ENCODE peak calls at places on chromosomes 11 and 22, in five cellular contexts. N is naive thymus-derived CD8-positive, alpha-beta T cell; B is stomach; Z is GM04503; V is SW480. T is an unnamed sample.

GRCh38 chr11:95912902-95913560 is 10.9 kb downstream of the MTMR2 start:
- DNase-seq in Z (peak), V (no peak), N (no peak), B (no peak), T (peak)

GRCh38 chr11:11512502-11512901 is 109.3 kb downstream of the GALNT18 start:
- DNase-seq in V (no peak), N (no peak), B (no peak), Z (no peak), T (no peak)

GRCh38 chr11:93895106-93895862 is 44.9 kb upstream of the VSTM5 start:
- DNase-seq in Z (peak), V (peak), B (no peak), N (peak), T (peak)

GRCh38 chr11:134261626-134262488 is 8.5 kb downstream of the ACAD8 start:
- DNase-seq in Z (no peak), B (no peak), N (peak), V (no peak), T (no peak)

GRCh38 chr11:65918211-65919150 is at the start of gene C11orf68:
- DNase-seq in B (peak), N (no peak), V (peak), Z (no peak), T (no peak)

GRCh38 chr11:109697140-109697843 is 275.3 kb downstream of the C11orf87 start:
- DNase-seq in V (peak), Z (peak), B (no peak), N (no peak), T (peak)

GRCh38 chr11:21472256-21472655 is 720.6 kb upstream of the ANO5 start:
- DNase-seq in V (no peak), Z (no peak), N (no peak), B (no peak), T (no peak)

GRCh38 chr11:1765871-1766718 is 2.4 kb upstream of the CTSD start:
- DNase-seq in Z (no peak), N (no peak), B (no peak), V (no peak), T (no peak)

GRCh38 chr11:14980854-14981253 is 8.7 kb upstream of the CALCA start:
- DNase-seq in V (no peak), N (no peak), Z (peak), B (no peak), T (peak)

GRCh38 chr11:111355956-111356659 is 23.0 kb downstream of the POU2AF1 start:
- DNase-seq in B (no peak), Z (no peak), N (no peak), V (no peak), T (no peak)

GRCh38 chr22:40499187-40499753 is 128.9 kb downstream of the SGSM3 start:
- DNase-seq in B (peak), Z (peak), N (no peak), V (peak), T (peak)

GRCh38 chr11:130070829-130071205 is 1.1 kb downstream of the APLP2 start:
- DNase-seq in N (no peak), B (no peak), V (peak), Z (no peak), T (no peak)

GRCh38 chr11:44589301-44589700 is 23.8 kb downstream of the CD82 start:
- DNase-seq in B (no peak), N (no peak), Z (peak), V (no peak), T (no peak)

GRCh38 chr11:610146-610801 is 5.5 kb downstream of the IRF7 start:
- DNase-seq in N (no peak), V (no peak), B (no peak), Z (no peak), T (no peak)

GRCh38 chr22:50293441-50294318 is 13.8 kb downstream of the PLXNB2 start:
- DNase-seq in B (peak), V (peak), Z (no peak), N (no peak), T (peak)

GRCh38 chr22:20090730-20091240 is 10.7 kb downstream of the DGCR8 start:
- DNase-seq in V (no peak), N (no peak), B (no peak), Z (no peak), T (no peak)

GRCh38 chr22:32701021-32701420 is 100.5 kb upstream of the TIMP3 start:
- DNase-seq in Z (no peak), V (no peak), N (no peak), B (no peak), T (peak)

GRCh38 chr11:6404341-6405038 is 14.2 kb downstream of the SMPD1 start:
- DNase-seq in Z (no peak), B (no peak), V (no peak), N (peak), T (no peak)

GRCh38 chr22:36151006-36151595 is 9.5 kb downstream of the APOL3 start:
- DNase-seq in V (no peak), B (no peak), Z (no peak), N (no peak), T (no peak)

GRCh38 chr11:46436113-46436512 is 44.5 kb upstream of the CHRM4 start:
- DNase-seq in V (no peak), Z (no peak), N (no peak), B (no peak), T (no peak)

GRCh38 chr22:49812838-49813237 is 14.8 kb downstream of the BRD1 start:
- DNase-seq in Z (no peak), V (no peak), B (peak), N (no peak), T (no peak)

GRCh38 chr11:28038775-28039174 is 69.2 kb downstream of the KIF18A start:
- DNase-seq in N (no peak), V (no peak), B (no peak), Z (no peak), T (no peak)

GRCh38 chr11:57764527-57764926 is 2.9 kb downstream of the CTNND1 start:
- DNase-seq in B (no peak), V (no peak), Z (no peak), N (no peak), T (no peak)

T was measured in GM04504.